ENCODE peak calls at places on chromosomes 13 and 19, in eight cellular contexts. One of them, this sample, is unnamed.

GRCh38 chr19:37979547-37980082 is 72.6 kb downstream of the SIPA1L3 start:
- DNase-seq in ACHN: peak
- DNase-seq in EL: no peak
- DNase-seq in GM12878: peak
- DNase-seq in activated T-cell treated with anti-CD3 and anti-CD28 coated beads for 1 hour: no peak
- DNase-seq in Peyer's patch: peak
- DNase-seq in AG08395: no peak
- DNase-seq in GM04503: no peak
- DNase-seq in this sample: no peak

GRCh38 chr19:5204212-5204611 is 136.4 kb downstream of the PTPRS start:
- DNase-seq in ACHN: no peak
- DNase-seq in EL: no peak
- DNase-seq in GM12878: no peak
- DNase-seq in activated T-cell treated with anti-CD3 and anti-CD28 coated beads for 1 hour: no peak
- DNase-seq in Peyer's patch: no peak
- DNase-seq in AG08395: no peak
- DNase-seq in GM04503: no peak
- DNase-seq in this sample: no peak

GRCh38 chr13:48493076-48493765 is 39.7 kb downstream of the RCBTB2 start:
- DNase-seq in ACHN: no peak
- DNase-seq in EL: no peak
- DNase-seq in GM12878: no peak
- DNase-seq in activated T-cell treated with anti-CD3 and anti-CD28 coated beads for 1 hour: no peak
- DNase-seq in Peyer's patch: no peak
- DNase-seq in AG08395: no peak
- DNase-seq in GM04503: no peak
- DNase-seq in this sample: no peak

GRCh38 chr19:52007805-52008557 is at the start of gene ZNF615:
- DNase-seq in ACHN: peak
- DNase-seq in EL: peak
- DNase-seq in GM12878: peak
- DNase-seq in activated T-cell treated with anti-CD3 and anti-CD28 coated beads for 1 hour: peak
- DNase-seq in Peyer's patch: peak
- DNase-seq in AG08395: peak
- DNase-seq in GM04503: peak
- DNase-seq in this sample: peak

GRCh38 chr19:8569066-8569761 is 8.0 kb downstream of the MYO1F start:
- DNase-seq in ACHN: peak
- DNase-seq in EL: peak
- DNase-seq in GM12878: peak
- DNase-seq in activated T-cell treated with anti-CD3 and anti-CD28 coated beads for 1 hour: peak
- DNase-seq in Peyer's patch: peak
- DNase-seq in AG08395: peak
- DNase-seq in GM04503: peak
- DNase-seq in this sample: no peak

GRCh38 chr13:71661921-71662320 is 205.1 kb downstream of the DACH1 start:
- DNase-seq in ACHN: no peak
- DNase-seq in EL: no peak
- DNase-seq in GM12878: no peak
- DNase-seq in activated T-cell treated with anti-CD3 and anti-CD28 coated beads for 1 hour: no peak
- DNase-seq in Peyer's patch: no peak
- DNase-seq in AG08395: peak
- DNase-seq in GM04503: no peak
- DNase-seq in this sample: no peak

GRCh38 chr19:48630289-48631036 is 6.7 kb downstream of the DBP start:
- DNase-seq in ACHN: no peak
- DNase-seq in EL: no peak
- DNase-seq in GM12878: no peak
- DNase-seq in activated T-cell treated with anti-CD3 and anti-CD28 coated beads for 1 hour: no peak
- DNase-seq in Peyer's patch: no peak
- DNase-seq in AG08395: no peak
- DNase-seq in GM04503: no peak
- DNase-seq in this sample: no peak

GRCh38 chr13:110629735-110630134 is 14.4 kb downstream of the NAXD start:
- DNase-seq in ACHN: no peak
- DNase-seq in EL: no peak
- DNase-seq in GM12878: no peak
- DNase-seq in activated T-cell treated with anti-CD3 and anti-CD28 coated beads for 1 hour: no peak
- DNase-seq in Peyer's patch: no peak
- DNase-seq in AG08395: no peak
- DNase-seq in GM04503: no peak
- DNase-seq in this sample: no peak

GRCh38 chr13:76225815-76226489 is 589.8 kb downstream of the LMO7 start:
- DNase-seq in ACHN: no peak
- DNase-seq in EL: no peak
- DNase-seq in GM12878: no peak
- DNase-seq in activated T-cell treated with anti-CD3 and anti-CD28 coated beads for 1 hour: no peak
- DNase-seq in Peyer's patch: no peak
- DNase-seq in AG08395: peak
- DNase-seq in GM04503: no peak
- DNase-seq in this sample: no peak

GRCh38 chr19:58033741-58034475 is at the start of gene ZSCAN1:
- DNase-seq in ACHN: no peak
- DNase-seq in EL: peak
- DNase-seq in GM12878: no peak
- DNase-seq in activated T-cell treated with anti-CD3 and anti-CD28 coated beads for 1 hour: peak
- DNase-seq in Peyer's patch: peak
- DNase-seq in AG08395: peak
- DNase-seq in GM04503: no peak
- DNase-seq in this sample: no peak

GRCh38 chr19:11699931-11700794 is 38.6 kb downstream of the ZNF823 start:
- DNase-seq in ACHN: peak
- DNase-seq in EL: peak
- DNase-seq in GM12878: no peak
- DNase-seq in activated T-cell treated with anti-CD3 and anti-CD28 coated beads for 1 hour: no peak
- DNase-seq in Peyer's patch: no peak
- DNase-seq in AG08395: peak
- DNase-seq in GM04503: no peak
- DNase-seq in this sample: no peak

GRCh38 chr19:29303707-29304090 is 90.7 kb upstream of the UQCRFS1 start:
- DNase-seq in ACHN: no peak
- DNase-seq in EL: no peak
- DNase-seq in GM12878: no peak
- DNase-seq in activated T-cell treated with anti-CD3 and anti-CD28 coated beads for 1 hour: no peak
- DNase-seq in Peyer's patch: no peak
- DNase-seq in AG08395: no peak
- DNase-seq in GM04503: no peak
- DNase-seq in this sample: no peak

GRCh38 chr19:18775586-18776287 is 15.4 kb downstream of the COMP start:
- DNase-seq in ACHN: peak
- DNase-seq in EL: peak
- DNase-seq in GM12878: no peak
- DNase-seq in activated T-cell treated with anti-CD3 and anti-CD28 coated beads for 1 hour: no peak
- DNase-seq in Peyer's patch: no peak
- DNase-seq in AG08395: peak
- DNase-seq in GM04503: no peak
- DNase-seq in this sample: no peak

GRCh38 chr19:38373907-38374331 is 452 bp upstream of the PSMD8 start:
- DNase-seq in ACHN: no peak
- DNase-seq in EL: no peak
- DNase-seq in GM12878: no peak
- DNase-seq in activated T-cell treated with anti-CD3 and anti-CD28 coated beads for 1 hour: no peak
- DNase-seq in Peyer's patch: no peak
- DNase-seq in AG08395: no peak
- DNase-seq in GM04503: no peak
- DNase-seq in this sample: no peak

GRCh38 chr13:23984541-23984940 is 87.2 kb upstream of the C1QTNF9B start:
- DNase-seq in ACHN: no peak
- DNase-seq in EL: no peak
- DNase-seq in GM12878: no peak
- DNase-seq in activated T-cell treated with anti-CD3 and anti-CD28 coated beads for 1 hour: no peak
- DNase-seq in Peyer's patch: no peak
- DNase-seq in AG08395: no peak
- DNase-seq in GM04503: no peak
- DNase-seq in this sample: peak

GRCh38 chr19:39555883-39556282 is 15.9 kb upstream of the EID2 start:
- DNase-seq in ACHN: no peak
- DNase-seq in EL: no peak
- DNase-seq in GM12878: no peak
- DNase-seq in activated T-cell treated with anti-CD3 and anti-CD28 coated beads for 1 hour: no peak
- DNase-seq in Peyer's patch: no peak
- DNase-seq in AG08395: no peak
- DNase-seq in GM04503: no peak
- DNase-seq in this sample: no peak

GRCh38 chr19:45772130-45772880 is 3.3 kb upstream of the SIX5 start:
- DNase-seq in ACHN: no peak
- DNase-seq in EL: no peak
- DNase-seq in GM12878: no peak
- DNase-seq in activated T-cell treated with anti-CD3 and anti-CD28 coated beads for 1 hour: no peak
- DNase-seq in Peyer's patch: no peak
- DNase-seq in AG08395: no peak
- DNase-seq in GM04503: no peak
- DNase-seq in this sample: no peak

GRCh38 chr13:28719656-28720055 is 886 bp upstream of the SLC46A3 start:
- DNase-seq in ACHN: no peak
- DNase-seq in EL: peak
- DNase-seq in GM12878: no peak
- DNase-seq in activated T-cell treated with anti-CD3 and anti-CD28 coated beads for 1 hour: no peak
- DNase-seq in Peyer's patch: no peak
- DNase-seq in AG08395: peak
- DNase-seq in GM04503: peak
- DNase-seq in this sample: no peak

This sample was measured in LNCaP clone FGC.